ENCODE peak calls at places on chromosomes 1 and 21, in ten cellular contexts. One of them, this sample, is unnamed. For H3K4me1, the result is how much of the 10 kb centered on the place peaks cover.

GRCh38 chr1:26496881-26497280 is 24.6 kb downstream of the HMGN2 start:
- DNase-seq in body of pancreas: no peak
- DNase-seq in CD8-positive, alpha-beta memory T cell: no peak
- DNase-seq in cardiac muscle cell: peak
- DNase-seq in GM23338: no peak
- DNase-seq in suprapubic skin: no peak
- DNase-seq in left ventricle myocardium inferior: no peak
- DNase-seq in naive thymus-derived CD4-positive, alpha-beta T cell: no peak
- DNase-seq in neural progenitor cell: no peak
- DNase-seq in stomach: no peak
- DNase-seq in this sample: no peak

GRCh38 chr1:7224644-7225043 is 439.4 kb downstream of the CAMTA1 start:
- DNase-seq in body of pancreas: no peak
- DNase-seq in CD8-positive, alpha-beta memory T cell: no peak
- DNase-seq in cardiac muscle cell: peak
- DNase-seq in GM23338: peak
- DNase-seq in suprapubic skin: no peak
- DNase-seq in left ventricle myocardium inferior: no peak
- DNase-seq in naive thymus-derived CD4-positive, alpha-beta T cell: no peak
- DNase-seq in neural progenitor cell: peak
- DNase-seq in stomach: no peak
- DNase-seq in this sample: no peak

GRCh38 chr1:59043796-59044195 is 253.1 kb upstream of the FGGY start:
- DNase-seq in body of pancreas: peak
- DNase-seq in CD8-positive, alpha-beta memory T cell: no peak
- DNase-seq in cardiac muscle cell: peak
- DNase-seq in GM23338: no peak
- DNase-seq in suprapubic skin: peak
- DNase-seq in left ventricle myocardium inferior: peak
- DNase-seq in naive thymus-derived CD4-positive, alpha-beta T cell: no peak
- DNase-seq in neural progenitor cell: no peak
- DNase-seq in stomach: no peak
- DNase-seq in this sample: no peak

GRCh38 chr1:227437495-227438008 is 119.3 kb upstream of the CDC42BPA start:
- DNase-seq in body of pancreas: peak
- DNase-seq in CD8-positive, alpha-beta memory T cell: no peak
- DNase-seq in cardiac muscle cell: peak
- DNase-seq in GM23338: peak
- DNase-seq in suprapubic skin: no peak
- DNase-seq in left ventricle myocardium inferior: no peak
- DNase-seq in naive thymus-derived CD4-positive, alpha-beta T cell: no peak
- DNase-seq in neural progenitor cell: peak
- DNase-seq in stomach: no peak
- DNase-seq in this sample: peak

GRCh38 chr21:28132713-28133112 is 860.0 kb downstream of the LTN1 start:
- DNase-seq in body of pancreas: no peak
- DNase-seq in CD8-positive, alpha-beta memory T cell: no peak
- DNase-seq in cardiac muscle cell: no peak
- DNase-seq in GM23338: no peak
- DNase-seq in suprapubic skin: no peak
- DNase-seq in left ventricle myocardium inferior: no peak
- DNase-seq in naive thymus-derived CD4-positive, alpha-beta T cell: no peak
- DNase-seq in neural progenitor cell: no peak
- DNase-seq in stomach: no peak
- DNase-seq in this sample: no peak

GRCh38 chr1:108819878-108820277 is 37.0 kb downstream of the AKNAD1 start:
- DNase-seq in body of pancreas: no peak
- DNase-seq in CD8-positive, alpha-beta memory T cell: no peak
- DNase-seq in cardiac muscle cell: peak
- DNase-seq in GM23338: no peak
- DNase-seq in suprapubic skin: no peak
- DNase-seq in left ventricle myocardium inferior: no peak
- DNase-seq in naive thymus-derived CD4-positive, alpha-beta T cell: no peak
- DNase-seq in neural progenitor cell: no peak
- DNase-seq in stomach: no peak
- DNase-seq in this sample: no peak

GRCh38 chr1:162941024-162941423 is 80.0 kb upstream of the CCDC190 start:
- DNase-seq in body of pancreas: no peak
- DNase-seq in CD8-positive, alpha-beta memory T cell: no peak
- DNase-seq in cardiac muscle cell: no peak
- DNase-seq in GM23338: no peak
- DNase-seq in suprapubic skin: no peak
- DNase-seq in left ventricle myocardium inferior: no peak
- DNase-seq in naive thymus-derived CD4-positive, alpha-beta T cell: no peak
- DNase-seq in neural progenitor cell: no peak
- DNase-seq in stomach: no peak
- DNase-seq in this sample: no peak

GRCh38 chr1:230109066-230109465 is 42.0 kb downstream of the GALNT2 start:
- DNase-seq in body of pancreas: no peak
- DNase-seq in CD8-positive, alpha-beta memory T cell: no peak
- DNase-seq in cardiac muscle cell: no peak
- DNase-seq in GM23338: no peak
- DNase-seq in suprapubic skin: no peak
- DNase-seq in left ventricle myocardium inferior: no peak
- DNase-seq in naive thymus-derived CD4-positive, alpha-beta T cell: no peak
- DNase-seq in neural progenitor cell: no peak
- DNase-seq in stomach: no peak
- DNase-seq in this sample: no peak

GRCh38 chr1:100353073-100353801 is 931 bp downstream of the CDC14A start:
- DNase-seq in body of pancreas: peak
- DNase-seq in CD8-positive, alpha-beta memory T cell: peak
- DNase-seq in cardiac muscle cell: no peak
- DNase-seq in GM23338: peak
- DNase-seq in suprapubic skin: no peak
- DNase-seq in left ventricle myocardium inferior: no peak
- DNase-seq in naive thymus-derived CD4-positive, alpha-beta T cell: peak
- DNase-seq in neural progenitor cell: peak
- DNase-seq in stomach: peak
- DNase-seq in this sample: no peak

GRCh38 chr1:107935396-107936064 is 29.4 kb downstream of the VAV3 start:
- DNase-seq in body of pancreas: no peak
- DNase-seq in CD8-positive, alpha-beta memory T cell: no peak
- DNase-seq in cardiac muscle cell: no peak
- DNase-seq in GM23338: no peak
- DNase-seq in suprapubic skin: no peak
- DNase-seq in left ventricle myocardium inferior: no peak
- DNase-seq in naive thymus-derived CD4-positive, alpha-beta T cell: no peak
- DNase-seq in neural progenitor cell: no peak
- DNase-seq in stomach: no peak
- DNase-seq in this sample: peak

GRCh38 chr1:225735252-225736149 is 42.1 kb upstream of the SRP9 start:
- DNase-seq in body of pancreas: peak
- DNase-seq in CD8-positive, alpha-beta memory T cell: no peak
- DNase-seq in cardiac muscle cell: peak
- DNase-seq in GM23338: no peak
- DNase-seq in suprapubic skin: peak
- DNase-seq in left ventricle myocardium inferior: peak
- DNase-seq in naive thymus-derived CD4-positive, alpha-beta T cell: no peak
- DNase-seq in neural progenitor cell: peak
- DNase-seq in stomach: peak
- DNase-seq in this sample: no peak

GRCh38 chr1:235423214-235423652 is 56.0 kb downstream of the TBCE start:
- DNase-seq in body of pancreas: no peak
- DNase-seq in CD8-positive, alpha-beta memory T cell: no peak
- DNase-seq in cardiac muscle cell: no peak
- DNase-seq in GM23338: peak
- DNase-seq in suprapubic skin: no peak
- DNase-seq in left ventricle myocardium inferior: no peak
- DNase-seq in naive thymus-derived CD4-positive, alpha-beta T cell: no peak
- DNase-seq in neural progenitor cell: no peak
- DNase-seq in stomach: no peak
- DNase-seq in this sample: no peak

GRCh38 chr1:94305704-94306103 is 68.3 kb upstream of the ARHGAP29 start:
- DNase-seq in body of pancreas: no peak
- DNase-seq in CD8-positive, alpha-beta memory T cell: no peak
- DNase-seq in cardiac muscle cell: no peak
- DNase-seq in GM23338: no peak
- DNase-seq in suprapubic skin: no peak
- DNase-seq in left ventricle myocardium inferior: no peak
- DNase-seq in naive thymus-derived CD4-positive, alpha-beta T cell: no peak
- DNase-seq in neural progenitor cell: no peak
- DNase-seq in stomach: no peak
- DNase-seq in this sample: no peak

GRCh38 chr21:42149656-42150457 is 69.1 kb upstream of the ABCG1 start:
- DNase-seq in body of pancreas: no peak
- DNase-seq in CD8-positive, alpha-beta memory T cell: no peak
- DNase-seq in cardiac muscle cell: no peak
- DNase-seq in GM23338: no peak
- DNase-seq in suprapubic skin: peak
- DNase-seq in left ventricle myocardium inferior: no peak
- DNase-seq in naive thymus-derived CD4-positive, alpha-beta T cell: no peak
- DNase-seq in neural progenitor cell: no peak
- DNase-seq in stomach: no peak
- DNase-seq in this sample: no peak

GRCh38 chr1:36126005-36126716 is 1.1 kb upstream of the COL8A2 start:
- DNase-seq in body of pancreas: no peak
- DNase-seq in CD8-positive, alpha-beta memory T cell: no peak
- DNase-seq in cardiac muscle cell: no peak
- DNase-seq in GM23338: peak
- DNase-seq in suprapubic skin: no peak
- DNase-seq in left ventricle myocardium inferior: no peak
- DNase-seq in naive thymus-derived CD4-positive, alpha-beta T cell: no peak
- DNase-seq in neural progenitor cell: no peak
- DNase-seq in stomach: no peak
- DNase-seq in this sample: no peak
- H3K4me1 ChIP-seq in body of pancreas: under half
- H3K4me1 ChIP-seq in CD8-positive, alpha-beta memory T cell: under half
- H3K4me1 ChIP-seq in cardiac muscle cell: under half
- H3K4me1 ChIP-seq in GM23338: under half
- H3K4me1 ChIP-seq in suprapubic skin: under half
- H3K4me1 ChIP-seq in left ventricle myocardium inferior: under half
- H3K4me1 ChIP-seq in naive thymus-derived CD4-positive, alpha-beta T cell: under half
- H3K4me1 ChIP-seq in neural progenitor cell: under half
- H3K4me1 ChIP-seq in stomach: under half
- H3K4me1 ChIP-seq in this sample: under half

GRCh38 chr1:41383094-41383852 is 22.0 kb downstream of the FOXO6 start:
- DNase-seq in body of pancreas: no peak
- DNase-seq in CD8-positive, alpha-beta memory T cell: no peak
- DNase-seq in cardiac muscle cell: peak
- DNase-seq in GM23338: peak
- DNase-seq in suprapubic skin: no peak
- DNase-seq in left ventricle myocardium inferior: no peak
- DNase-seq in naive thymus-derived CD4-positive, alpha-beta T cell: no peak
- DNase-seq in neural progenitor cell: peak
- DNase-seq in stomach: no peak
- DNase-seq in this sample: no peak

GRCh38 chr1:41380195-41380594 is 19.0 kb downstream of the FOXO6 start:
- DNase-seq in body of pancreas: no peak
- DNase-seq in CD8-positive, alpha-beta memory T cell: no peak
- DNase-seq in cardiac muscle cell: no peak
- DNase-seq in GM23338: no peak
- DNase-seq in suprapubic skin: no peak
- DNase-seq in left ventricle myocardium inferior: no peak
- DNase-seq in naive thymus-derived CD4-positive, alpha-beta T cell: no peak
- DNase-seq in neural progenitor cell: no peak
- DNase-seq in stomach: no peak
- DNase-seq in this sample: no peak

GRCh38 chr1:41382531-41383090 is 21.4 kb downstream of the FOXO6 start:
- DNase-seq in body of pancreas: peak
- DNase-seq in CD8-positive, alpha-beta memory T cell: no peak
- DNase-seq in cardiac muscle cell: peak
- DNase-seq in GM23338: peak
- DNase-seq in suprapubic skin: no peak
- DNase-seq in left ventricle myocardium inferior: peak
- DNase-seq in naive thymus-derived CD4-positive, alpha-beta T cell: no peak
- DNase-seq in neural progenitor cell: peak
- DNase-seq in stomach: peak
- DNase-seq in this sample: no peak

GRCh38 chr1:41380979-41381690 is 19.9 kb downstream of the FOXO6 start:
- DNase-seq in body of pancreas: peak
- DNase-seq in CD8-positive, alpha-beta memory T cell: no peak
- DNase-seq in cardiac muscle cell: peak
- DNase-seq in GM23338: no peak
- DNase-seq in suprapubic skin: no peak
- DNase-seq in left ventricle myocardium inferior: peak
- DNase-seq in naive thymus-derived CD4-positive, alpha-beta T cell: no peak
- DNase-seq in neural progenitor cell: peak
- DNase-seq in stomach: peak
- DNase-seq in this sample: no peak

DNA sequence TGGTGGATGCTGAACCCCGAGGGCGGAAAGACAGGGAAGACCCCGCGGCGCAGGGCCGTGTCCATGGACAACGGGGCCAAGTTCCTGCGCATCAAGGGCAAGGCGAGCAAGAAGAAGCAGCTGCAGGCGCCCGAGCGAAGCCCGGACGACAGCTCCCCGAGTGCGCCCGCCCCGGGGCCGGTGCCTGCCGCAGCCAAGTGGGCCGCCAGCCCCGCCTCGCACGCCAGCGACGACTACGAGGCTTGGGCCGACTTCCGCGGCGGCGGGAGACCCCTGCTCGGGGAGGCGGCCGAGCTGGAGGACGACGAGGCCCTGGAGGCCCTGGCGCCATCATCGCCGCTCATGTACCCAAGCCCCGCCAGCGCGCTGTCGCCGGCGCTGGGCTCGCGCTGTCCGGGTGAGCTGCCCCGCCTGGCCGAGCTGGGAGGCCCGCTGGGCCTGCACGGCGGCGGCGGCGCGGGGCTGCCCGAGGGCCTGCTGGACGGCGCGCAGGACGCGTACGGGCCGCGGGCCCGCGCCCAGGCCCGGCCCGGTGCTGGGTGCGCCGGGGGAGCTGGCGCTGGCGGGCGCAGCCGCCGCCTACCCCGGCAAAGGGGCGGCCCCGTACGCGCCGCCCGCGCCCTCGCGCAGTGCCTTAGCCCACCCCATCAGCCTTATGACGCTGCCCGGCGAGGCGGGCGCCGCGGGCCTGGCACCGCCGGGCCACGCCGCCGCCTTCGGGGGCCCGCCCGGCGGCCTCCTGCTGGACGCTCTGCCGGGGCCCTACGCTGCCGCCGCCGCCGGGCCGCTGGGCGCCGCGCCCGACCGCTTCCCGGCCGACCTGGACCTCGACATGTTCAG is 20.7 kb downstream of the FOXO6 start:
- DNase-seq in body of pancreas: peak
- DNase-seq in CD8-positive, alpha-beta memory T cell: no peak
- DNase-seq in cardiac muscle cell: peak
- DNase-seq in GM23338: peak
- DNase-seq in suprapubic skin: no peak
- DNase-seq in left ventricle myocardium inferior: no peak
- DNase-seq in naive thymus-derived CD4-positive, alpha-beta T cell: no peak
- DNase-seq in neural progenitor cell: peak
- DNase-seq in stomach: peak
- DNase-seq in this sample: no peak
- H3K27ac ChIP-seq in body of pancreas: peak
- H3K27ac ChIP-seq in CD8-positive, alpha-beta memory T cell: no peak
- H3K27ac ChIP-seq in cardiac muscle cell: no peak
- H3K27ac ChIP-seq in GM23338: no peak
- H3K27ac ChIP-seq in suprapubic skin: peak
- H3K27ac ChIP-seq in left ventricle myocardium inferior: peak
- H3K27ac ChIP-seq in naive thymus-derived CD4-positive, alpha-beta T cell: no peak
- H3K27ac ChIP-seq in neural progenitor cell: no peak
- H3K27ac ChIP-seq in stomach: peak
- H3K27ac ChIP-seq in this sample: no peak

GRCh38 chr1:45925728-45926287 is 122.4 kb downstream of the MAST2 start:
- DNase-seq in body of pancreas: peak
- DNase-seq in CD8-positive, alpha-beta memory T cell: no peak
- DNase-seq in cardiac muscle cell: no peak
- DNase-seq in GM23338: no peak
- DNase-seq in suprapubic skin: no peak
- DNase-seq in left ventricle myocardium inferior: no peak
- DNase-seq in naive thymus-derived CD4-positive, alpha-beta T cell: no peak
- DNase-seq in neural progenitor cell: no peak
- DNase-seq in stomach: no peak
- DNase-seq in this sample: no peak
- H3K4me1 ChIP-seq in body of pancreas: under half
- H3K4me1 ChIP-seq in CD8-positive, alpha-beta memory T cell: under half
- H3K4me1 ChIP-seq in cardiac muscle cell: under half
- H3K4me1 ChIP-seq in GM23338: half or more
- H3K4me1 ChIP-seq in suprapubic skin: under half
- H3K4me1 ChIP-seq in left ventricle myocardium inferior: half or more
- H3K4me1 ChIP-seq in naive thymus-derived CD4-positive, alpha-beta T cell: under half
- H3K4me1 ChIP-seq in neural progenitor cell: under half
- H3K4me1 ChIP-seq in stomach: under half
- H3K4me1 ChIP-seq in this sample: under half

GRCh38 chr1:182972231-182972630 is 19.3 kb upstream of the SHCBP1L start:
- DNase-seq in body of pancreas: no peak
- DNase-seq in CD8-positive, alpha-beta memory T cell: no peak
- DNase-seq in cardiac muscle cell: no peak
- DNase-seq in GM23338: no peak
- DNase-seq in suprapubic skin: no peak
- DNase-seq in left ventricle myocardium inferior: no peak
- DNase-seq in naive thymus-derived CD4-positive, alpha-beta T cell: no peak
- DNase-seq in neural progenitor cell: no peak
- DNase-seq in stomach: no peak
- DNase-seq in this sample: no peak
- H3K27ac ChIP-seq in body of pancreas: no peak
- H3K27ac ChIP-seq in CD8-positive, alpha-beta memory T cell: no peak
- H3K27ac ChIP-seq in cardiac muscle cell: no peak
- H3K27ac ChIP-seq in GM23338: no peak
- H3K27ac ChIP-seq in suprapubic skin: no peak
- H3K27ac ChIP-seq in left ventricle myocardium inferior: no peak
- H3K27ac ChIP-seq in naive thymus-derived CD4-positive, alpha-beta T cell: no peak
- H3K27ac ChIP-seq in neural progenitor cell: no peak
- H3K27ac ChIP-seq in stomach: no peak
- H3K27ac ChIP-seq in this sample: no peak

This sample was measured in iPS DF 6.9.